ENCODE peak calls at places on chromosomes 16 and 17, in five cellular contexts. One of them, this sample, is unnamed.

GRCh38 chr17:7136266-7136877 is 21.8 kb upstream of the ASGR2 start:
- DNase-seq in prostate gland: peak; percentile 68
- DNase-seq in K562: peak; percentile 53
- DNase-seq in psoas muscle: peak; percentile 85
- DNase-seq in cardiac muscle cell: peak; percentile 82
- DNase-seq in this sample: peak; percentile 28

GRCh38 chr16:66511615-66512500 is 38.1 kb downstream of the TK2 start:
- DNase-seq in prostate gland: peak; percentile 53
- DNase-seq in psoas muscle: no peak
- DNase-seq in K562: peak; percentile 43
- DNase-seq in cardiac muscle cell: no peak
- DNase-seq in this sample: peak; percentile 75

GRCh38 chr16:80924372-80924978 is 82.2 kb downstream of the CMC2 start:
- DNase-seq in psoas muscle: peak; percentile 70
- DNase-seq in prostate gland: peak; percentile 74
- DNase-seq in K562: peak; percentile 63
- DNase-seq in cardiac muscle cell: peak; percentile 69
- DNase-seq in this sample: no peak

GRCh38 chr16:47134550-47134949 is 9.2 kb downstream of the NETO2 start:
- DNase-seq in K562: no peak
- DNase-seq in psoas muscle: no peak
- DNase-seq in cardiac muscle cell: no peak
- DNase-seq in prostate gland: no peak
- DNase-seq in this sample: no peak

GRCh38 chr17:72719582-72720493 is 372.6 kb downstream of the SLC39A11 start:
- DNase-seq in cardiac muscle cell: no peak
- DNase-seq in prostate gland: no peak
- DNase-seq in K562: no peak
- DNase-seq in psoas muscle: no peak
- DNase-seq in this sample: no peak

GRCh38 chr16:73032548-73033270 is 15.2 kb downstream of the ZFHX3 start:
- DNase-seq in cardiac muscle cell: peak; percentile 44
- DNase-seq in K562: no peak
- DNase-seq in psoas muscle: no peak
- DNase-seq in prostate gland: no peak
- DNase-seq in this sample: no peak

GRCh38 chr17:73706428-73706827 is 62.2 kb upstream of the SDK2 start:
- DNase-seq in psoas muscle: no peak
- DNase-seq in K562: no peak
- DNase-seq in prostate gland: no peak
- DNase-seq in cardiac muscle cell: no peak
- DNase-seq in this sample: no peak

GRCh38 chr16:2897110-2897509 is 14.1 kb downstream of the FLYWCH2 start:
- DNase-seq in cardiac muscle cell: no peak
- DNase-seq in K562: peak; percentile 6
- DNase-seq in psoas muscle: peak; percentile 31
- DNase-seq in prostate gland: no peak
- DNase-seq in this sample: no peak

GRCh38 chr16:75576384-75576811 is 10.2 kb downstream of the GABARAPL2 start:
- DNase-seq in psoas muscle: no peak
- DNase-seq in cardiac muscle cell: no peak
- DNase-seq in K562: no peak
- DNase-seq in prostate gland: no peak
- DNase-seq in this sample: no peak

GRCh38 chr17:29078183-29079045 is 35.5 kb downstream of the PIPOX start:
- DNase-seq in K562: no peak
- DNase-seq in cardiac muscle cell: no peak
- DNase-seq in psoas muscle: no peak
- DNase-seq in prostate gland: no peak
- DNase-seq in this sample: no peak

GRCh38 chr17:77734371-77735050 is 224.0 kb upstream of the TNRC6C start:
- DNase-seq in cardiac muscle cell: peak; percentile 83
- DNase-seq in prostate gland: peak; percentile 42
- DNase-seq in K562: peak; percentile 61
- DNase-seq in psoas muscle: peak; percentile 93
- DNase-seq in this sample: no peak

GRCh38 chr17:81371910-81372760 is 23.1 kb upstream of the BAHCC1 start:
- DNase-seq in prostate gland: no peak
- DNase-seq in K562: peak; percentile 59
- DNase-seq in cardiac muscle cell: peak; percentile 71
- DNase-seq in psoas muscle: peak; percentile 88
- DNase-seq in this sample: no peak

GRCh38 chr16:65769776-65770438 is 596.6 kb upstream of the CDH5 start:
- DNase-seq in psoas muscle: no peak
- DNase-seq in prostate gland: no peak
- DNase-seq in K562: peak; percentile 52
- DNase-seq in cardiac muscle cell: no peak
- DNase-seq in this sample: no peak

GRCh38 chr16:87465306-87465705 is 27.5 kb downstream of the ZCCHC14 start:
- DNase-seq in cardiac muscle cell: no peak
- DNase-seq in psoas muscle: peak; percentile 93
- DNase-seq in prostate gland: peak; percentile 69
- DNase-seq in K562: peak; percentile 71
- DNase-seq in this sample: peak; percentile 70

GRCh38 chr16:35631261-35631945 is 2172.0 kb downstream of the TP53TG3F start:
- DNase-seq in cardiac muscle cell: no peak
- DNase-seq in psoas muscle: no peak
- DNase-seq in prostate gland: no peak
- DNase-seq in K562: no peak
- DNase-seq in this sample: no peak

GRCh38 chr17:59851431-59852375 is 41.0 kb downstream of the TUBD1 start:
- DNase-seq in psoas muscle: no peak
- DNase-seq in K562: peak; percentile 8
- DNase-seq in prostate gland: peak; percentile 65
- DNase-seq in cardiac muscle cell: no peak
- DNase-seq in this sample: no peak

GRCh38 chr17:38317081-38317480 is 20.1 kb downstream of the MRPL45 start:
- DNase-seq in K562: no peak
- DNase-seq in prostate gland: no peak
- DNase-seq in cardiac muscle cell: no peak
- DNase-seq in psoas muscle: no peak
- DNase-seq in this sample: peak; percentile 23

GRCh38 chr17:37494401-37494831 is 4.7 kb downstream of the DUSP14 start:
- DNase-seq in psoas muscle: no peak
- DNase-seq in cardiac muscle cell: no peak
- DNase-seq in prostate gland: no peak
- DNase-seq in K562: no peak
- DNase-seq in this sample: no peak

GRCh38 chr17:81794509-81794908 is 9.4 kb upstream of the GCGR start:
- DNase-seq in K562: no peak
- DNase-seq in prostate gland: no peak
- DNase-seq in cardiac muscle cell: peak; percentile 42
- DNase-seq in psoas muscle: no peak
- DNase-seq in this sample: no peak

GRCh38 chr17:72392056-72393010 is 271.5 kb downstream of the SOX9 start:
- DNase-seq in prostate gland: no peak
- DNase-seq in psoas muscle: no peak
- DNase-seq in cardiac muscle cell: no peak
- DNase-seq in K562: no peak
- DNase-seq in this sample: no peak

GRCh38 chr16:57270221-57271062 is 14.0 kb downstream of the PLLP start:
- DNase-seq in prostate gland: no peak
- DNase-seq in K562: no peak
- DNase-seq in psoas muscle: peak; percentile 19
- DNase-seq in cardiac muscle cell: no peak
- DNase-seq in this sample: no peak

GRCh38 chr17:18987230-18987610 is 17.3 kb downstream of the FAM83G start:
- DNase-seq in prostate gland: no peak
- DNase-seq in psoas muscle: no peak
- DNase-seq in K562: no peak
- DNase-seq in cardiac muscle cell: no peak
- DNase-seq in this sample: no peak

GRCh38 chr17:80798595-80799552 is 192.8 kb upstream of the CHMP6 start:
- DNase-seq in prostate gland: no peak
- DNase-seq in cardiac muscle cell: no peak
- DNase-seq in K562: peak; percentile 47
- DNase-seq in psoas muscle: no peak
- DNase-seq in this sample: no peak

GRCh38 chr17:40351185-40352043 is 13.1 kb downstream of the GJD3 start:
- DNase-seq in prostate gland: no peak
- DNase-seq in psoas muscle: peak; percentile 48
- DNase-seq in K562: no peak
- DNase-seq in cardiac muscle cell: no peak
- DNase-seq in this sample: no peak

GRCh38 chr17:77783991-77784820 is 174.3 kb upstream of the TNRC6C start:
- DNase-seq in cardiac muscle cell: no peak
- DNase-seq in psoas muscle: no peak
- DNase-seq in K562: no peak
- DNase-seq in prostate gland: no peak
- DNase-seq in this sample: no peak

GRCh38 chr16:84726079-84726669 is 26.4 kb downstream of the USP10 start:
- DNase-seq in psoas muscle: peak; percentile 94
- DNase-seq in cardiac muscle cell: peak; percentile 93
- DNase-seq in prostate gland: peak; percentile 94
- DNase-seq in K562: peak; percentile 75
- DNase-seq in this sample: peak; percentile 67
- H3K4me1 ChIP-seq in psoas muscle: peaks cover 62% of the 10 kb centered on the region
- H3K4me1 ChIP-seq in cardiac muscle cell: peaks cover 39% of the 10 kb centered on the region
- H3K4me1 ChIP-seq in prostate gland: peaks cover 16% of the 10 kb centered on the region
- H3K4me1 ChIP-seq in K562: peaks cover 15% of the 10 kb centered on the region
- H3K4me1 ChIP-seq in this sample: peaks cover 39% of the 10 kb centered on the region

DNA sequence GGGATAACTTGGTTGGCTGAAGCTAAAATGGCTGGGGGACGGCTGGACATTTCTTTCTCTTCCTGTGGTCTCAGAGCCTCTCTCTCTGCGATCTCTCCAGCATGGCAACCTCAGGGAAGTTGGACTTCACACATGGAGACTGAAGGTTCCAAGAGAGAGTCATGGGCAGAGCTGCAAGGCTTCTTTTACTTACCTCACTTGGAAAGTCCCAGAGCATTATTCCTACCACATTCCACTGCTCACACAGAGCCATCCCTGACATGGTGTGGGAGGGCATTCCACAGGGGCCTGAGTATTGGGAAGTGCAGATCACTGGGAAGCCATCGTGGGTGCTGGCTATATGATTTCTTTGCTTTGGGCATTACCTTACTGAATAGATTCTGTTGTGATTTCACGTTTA is 9.8 kb upstream of the SLC6A2 start:
- DNase-seq in K562: no peak
- DNase-seq in psoas muscle: no peak
- DNase-seq in prostate gland: no peak
- DNase-seq in cardiac muscle cell: no peak
- DNase-seq in this sample: no peak
- H3K27ac ChIP-seq in K562: no peak overlapping the region
- H3K27ac ChIP-seq in psoas muscle: no peak overlapping the region
- H3K27ac ChIP-seq in prostate gland: no peak overlapping the region
- H3K27ac ChIP-seq in cardiac muscle cell: no peak overlapping the region
- H3K27ac ChIP-seq in this sample: no peak overlapping the region

DNA sequence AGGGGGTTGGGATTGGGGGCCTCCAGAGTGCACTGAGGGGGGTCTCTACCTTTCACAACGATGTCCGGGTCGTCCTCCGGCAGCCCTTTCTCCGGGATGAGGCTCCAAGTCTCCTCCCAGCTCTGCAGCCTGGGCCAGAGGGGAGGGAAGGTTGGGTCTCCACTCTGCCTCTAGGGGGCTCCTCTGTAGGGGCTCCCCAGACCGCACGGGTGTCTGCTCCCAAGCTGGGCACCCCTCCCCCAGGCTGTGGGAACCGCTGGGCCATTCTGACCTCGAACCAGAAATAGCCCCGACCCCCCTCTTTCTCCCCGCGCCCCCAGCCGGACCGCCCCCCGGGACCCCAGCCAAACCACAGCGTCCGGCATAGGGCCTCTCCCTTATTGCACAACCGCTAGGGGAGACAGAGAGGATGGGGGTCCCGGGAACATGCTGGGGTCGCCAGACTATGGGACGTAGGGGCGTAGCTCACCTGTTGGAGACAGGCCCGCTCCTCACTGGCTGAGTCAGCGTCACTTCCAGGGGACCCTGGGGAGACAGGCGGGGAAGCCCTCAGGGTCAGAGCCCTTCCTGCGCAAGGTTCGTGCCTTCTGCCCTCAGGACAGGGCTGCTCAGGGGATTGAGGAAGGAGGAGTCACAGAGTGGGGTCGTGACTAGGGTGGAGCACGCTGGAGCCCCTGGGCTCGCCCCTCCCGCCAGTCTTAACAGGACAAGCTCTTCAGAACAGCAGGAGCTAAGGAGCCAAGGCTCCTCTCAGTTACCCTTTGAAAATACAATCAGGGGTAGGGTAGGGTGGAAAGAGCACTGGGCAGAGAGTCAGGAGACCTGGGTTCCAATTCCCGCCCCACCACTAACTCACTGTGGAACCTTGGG is 2.7 kb downstream of the PLEKHH3 start:
- DNase-seq in cardiac muscle cell: peak; percentile 61
- DNase-seq in K562: peak; percentile 83
- DNase-seq in psoas muscle: peak; percentile 90
- DNase-seq in prostate gland: peak; percentile 19
- DNase-seq in this sample: no peak
- H3K27me3 ChIP-seq in cardiac muscle cell: no peaks in the 10 kb centered on the region
- H3K27me3 ChIP-seq in K562: no peaks in the 10 kb centered on the region
- H3K27me3 ChIP-seq in psoas muscle: no peaks in the 10 kb centered on the region
- H3K27me3 ChIP-seq in prostate gland: no peaks in the 10 kb centered on the region
- H3K27me3 ChIP-seq in this sample: no peaks in the 10 kb centered on the region

GRCh38 chr16:89098767-89099430 is 5.2 kb downstream of the ACSF3 start:
- DNase-seq in prostate gland: no peak
- DNase-seq in K562: no peak
- DNase-seq in psoas muscle: no peak
- DNase-seq in cardiac muscle cell: no peak
- DNase-seq in this sample: no peak

GRCh38 chr16:89095401-89095974 is 1.8 kb downstream of the ACSF3 start:
- DNase-seq in K562: no peak
- DNase-seq in prostate gland: no peak
- DNase-seq in psoas muscle: no peak
- DNase-seq in cardiac muscle cell: no peak
- DNase-seq in this sample: no peak

GRCh38 chr16:89096042-89096717 is 2.5 kb downstream of the ACSF3 start:
- DNase-seq in K562: no peak
- DNase-seq in prostate gland: no peak
- DNase-seq in cardiac muscle cell: no peak
- DNase-seq in psoas muscle: no peak
- DNase-seq in this sample: no peak

GRCh38 chr16:89097528-89097846 is 3.8 kb downstream of the ACSF3 start:
- DNase-seq in cardiac muscle cell: no peak
- DNase-seq in prostate gland: no peak
- DNase-seq in psoas muscle: no peak
- DNase-seq in K562: no peak
- DNase-seq in this sample: no peak

GRCh38 chr16:89096768-89097527 is 3.3 kb downstream of the ACSF3 start:
- DNase-seq in prostate gland: no peak
- DNase-seq in K562: no peak
- DNase-seq in cardiac muscle cell: no peak
- DNase-seq in psoas muscle: no peak
- DNase-seq in this sample: no peak
- H3K4me1 ChIP-seq in prostate gland: peaks cover 11% of the 10 kb centered on the region
- H3K4me1 ChIP-seq in K562: peaks cover 84% of the 10 kb centered on the region
- H3K4me1 ChIP-seq in cardiac muscle cell: peaks cover 21% of the 10 kb centered on the region
- H3K4me1 ChIP-seq in psoas muscle: peaks cover 16% of the 10 kb centered on the region
- H3K4me1 ChIP-seq in this sample: no peaks in the 10 kb centered on the region